ENCODE peak calls at places on chromosomes 7 and 10, in six cellular contexts. W is left ventricle myocardium inferior, R is heart right ventricle, F is A673, M is ascending aorta, O is neural progenitor cell. H is an unnamed sample. For H3K4me1 and H3K9me3, the result is how much of the 10 kb centered on the place peaks cover.

GRCh38 chr7:82051641-82052040 is 281.8 kb upstream of the HGF start:
- DNase-seq in W (no peak), R (no peak), F (peak), M (no peak), O (peak), H (no peak)

GRCh38 chr10:59580257-59580863 is 129.3 kb downstream of the SLC16A9 start:
- DNase-seq in W (no peak), R (no peak), F (peak), M (no peak), O (peak), H (no peak)

GRCh38 chr10:29533696-29534285 is 101.0 kb downstream of the SVIL start:
- DNase-seq in W (no peak), R (no peak), F (no peak), M (no peak), O (no peak), H (no peak)

GRCh38 chr10:126060232-126060935 is 164.0 kb downstream of the FANK1 start:
- DNase-seq in W (peak), R (no peak), F (peak), M (peak), O (no peak), H (no peak)

GRCh38 chr10:80288849-80289248 is 609 bp downstream of the MAT1A start:
- DNase-seq in W (no peak), R (no peak), F (no peak), M (no peak), O (no peak), H (no peak)

GRCh38 chr10:95327367-95327766 is 36.6 kb upstream of the PDLIM1 start:
- DNase-seq in W (peak), R (peak), F (peak), M (no peak), O (peak), H (no peak)

GRCh38 chr10:106528702-106529101 is 635.8 kb downstream of the SORCS1 start:
- DNase-seq in W (no peak), R (no peak), F (no peak), M (no peak), O (no peak), H (no peak)

GRCh38 chr10:71205468-71205867 is 6.9 kb upstream of the UNC5B start:
- DNase-seq in W (no peak), R (no peak), F (no peak), M (no peak), O (no peak), H (no peak)

GRCh38 chr7:17681965-17682364 is 258.3 kb downstream of the SNX13 start:
- DNase-seq in W (no peak), R (no peak), F (no peak), M (no peak), O (no peak), H (no peak)

GRCh38 chr10:17873946-17874345 is 64.8 kb downstream of the MRC1 start:
- DNase-seq in W (no peak), R (no peak), F (no peak), M (no peak), O (no peak), H (no peak)

DNA sequence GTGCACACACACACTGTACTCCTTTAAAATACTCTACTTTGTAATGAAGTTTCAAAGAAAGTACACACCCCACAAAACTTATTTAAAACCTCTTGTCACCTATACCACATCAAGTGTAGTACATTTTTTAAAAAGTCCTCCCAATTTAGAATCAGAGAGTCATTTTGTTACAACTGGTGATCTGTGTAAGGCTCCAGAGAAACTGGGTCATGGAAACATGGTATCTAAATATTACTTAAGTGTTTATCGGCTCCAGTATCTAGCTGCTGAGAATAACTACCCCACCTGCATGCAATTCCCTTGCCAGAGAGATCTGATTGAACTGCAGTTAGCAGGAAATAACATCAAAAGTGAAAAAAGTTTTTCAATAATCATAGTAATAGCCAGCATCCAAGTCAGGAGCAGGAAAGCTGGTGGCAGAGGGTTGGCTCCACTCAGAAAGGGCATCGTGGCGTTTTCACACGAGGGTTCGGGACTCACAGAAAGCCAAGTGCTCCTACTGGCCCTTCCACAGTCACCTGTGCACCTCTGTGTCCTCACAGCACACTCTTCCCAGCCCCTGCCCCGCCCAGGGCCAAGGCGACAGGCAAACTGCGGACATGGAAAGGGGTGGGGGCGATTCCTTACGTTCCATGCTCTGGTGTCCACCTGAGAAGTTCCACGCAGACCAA is 6.5 kb downstream of the RGS10 start:
- DNase-seq in W (no peak), R (no peak), F (no peak), M (no peak), O (no peak), H (no peak)
- H3K4me1 ChIP-seq in W (under half), R (under half), F (under half), M (under half), O (under half), H (under half)

DNA sequence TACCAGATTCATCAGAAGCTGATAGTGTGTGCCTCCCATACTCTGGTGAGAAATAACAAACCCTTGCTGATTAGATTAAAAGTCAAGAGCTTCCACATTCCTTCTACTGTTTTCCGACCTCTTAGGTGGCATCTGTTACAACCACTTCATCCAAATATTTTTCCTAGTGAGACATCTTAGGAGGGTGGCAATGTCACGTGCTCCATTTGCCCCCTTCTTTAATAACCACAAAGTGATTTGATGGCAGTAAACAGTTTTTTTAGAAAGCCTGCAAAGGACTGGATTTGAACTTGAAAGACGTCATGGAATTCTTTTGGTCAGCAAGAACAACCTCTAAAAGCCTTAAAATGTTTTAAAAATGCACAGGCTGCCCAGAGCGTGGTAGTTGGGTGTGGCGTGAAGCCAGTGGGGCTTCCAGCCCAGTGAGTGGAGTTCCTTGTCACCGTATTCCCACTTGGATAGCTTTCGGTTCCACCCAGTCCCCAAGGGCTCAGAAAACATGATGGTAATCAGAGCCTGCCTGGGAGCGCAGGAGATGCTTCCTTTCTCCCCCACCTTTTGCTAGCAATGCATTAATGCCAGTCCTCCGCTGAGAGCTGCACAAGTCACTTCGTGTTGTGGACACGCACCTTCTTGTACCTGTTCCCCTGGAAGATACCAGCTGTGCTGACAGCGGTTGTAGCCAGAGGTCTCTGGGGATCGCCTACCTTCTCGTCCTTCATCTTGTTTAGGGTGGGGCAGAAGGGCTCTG is 256.4 kb downstream of the KIAA1217 start:
- DNase-seq in W (no peak), R (no peak), F (no peak), M (no peak), O (no peak), H (no peak)
- H3K27ac ChIP-seq in W (peak), R (peak), F (peak), M (peak), O (no peak), H (no peak)

GRCh38 chr7:158120313-158120712 is 467.3 kb downstream of the PTPRN2 start:
- DNase-seq in W (no peak), R (no peak), F (no peak), M (no peak), O (no peak), H (no peak)

GRCh38 chr7:158123214-158123613 is 464.4 kb downstream of the PTPRN2 start:
- DNase-seq in W (no peak), R (no peak), F (no peak), M (no peak), O (no peak), H (no peak)

GRCh38 chr7:158123753-158124152 is 463.9 kb downstream of the PTPRN2 start:
- DNase-seq in W (no peak), R (no peak), F (no peak), M (no peak), O (no peak), H (no peak)

GRCh38 chr7:158121441-158122045 is 466.1 kb downstream of the PTPRN2 start:
- DNase-seq in W (no peak), R (no peak), F (no peak), M (no peak), O (no peak), H (no peak)

GRCh38 chr7:158120751-158121150 is 466.9 kb downstream of the PTPRN2 start:
- DNase-seq in W (peak), R (no peak), F (no peak), M (peak), O (no peak), H (no peak)
- H3K9me3 ChIP-seq in W (half or more), R (under half), F (under half), M (under half), O (under half), H (under half)

GRCh38 chr7:47149971-47150370 is 431.9 kb downstream of the TNS3 start:
- DNase-seq in W (no peak), R (no peak), F (no peak), M (no peak), O (no peak), H (no peak)
- H3K4me1 ChIP-seq in W (under half), R (under half), F (under half), M (under half), O (under half), H (under half)

DNA sequence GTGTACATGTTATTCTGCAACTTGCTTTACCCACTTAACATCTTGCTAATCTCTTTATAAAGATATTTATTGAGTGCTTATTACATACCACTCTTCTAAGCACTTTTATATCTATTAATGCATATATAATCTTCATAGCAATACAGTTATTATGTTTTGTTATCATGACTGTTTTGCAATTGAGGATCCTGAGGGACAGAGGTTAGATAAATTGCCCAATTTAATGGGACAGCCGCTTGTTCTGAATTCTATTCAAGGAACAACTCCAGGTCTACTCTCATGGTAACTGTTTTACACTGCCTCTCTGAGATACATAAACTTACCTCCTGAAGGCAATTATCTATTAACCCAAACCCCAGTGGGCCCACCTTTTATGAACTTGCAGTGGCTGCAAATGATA is 60.5 kb downstream of the PON1 start:
- DNase-seq in W (no peak), R (no peak), F (no peak), M (no peak), O (no peak), H (no peak)
- H3K27ac ChIP-seq in W (no peak), R (no peak), F (no peak), M (no peak), O (no peak), H (no peak)

DNA sequence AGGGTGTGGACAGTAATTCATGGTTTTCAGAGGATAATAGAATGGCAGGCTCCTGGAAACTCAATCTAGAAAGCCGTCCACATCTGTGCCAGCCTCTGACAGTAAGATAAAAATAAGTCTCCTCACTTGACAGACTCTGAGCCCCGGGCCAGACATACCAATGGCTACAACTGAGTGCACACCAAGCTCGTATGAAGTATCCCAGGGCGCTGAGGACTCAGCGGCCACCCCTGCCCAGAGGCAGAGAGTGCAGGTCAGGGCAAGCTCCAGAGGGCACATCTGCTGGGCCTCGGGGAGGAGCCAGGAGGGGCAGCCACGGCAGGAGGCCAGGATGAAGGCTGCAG is 262.8 kb upstream of the TCERG1L start:
- DNase-seq in W (no peak), R (no peak), F (no peak), M (no peak), O (no peak), H (no peak)
- H3K9me3 ChIP-seq in W (under half), R (under half), F (under half), M (under half), O (under half), H (under half)

GRCh38 chr7:4825081-4825480 is 36.7 kb downstream of the PAPOLB start:
- DNase-seq in W (no peak), R (no peak), F (no peak), M (no peak), O (no peak), H (no peak)
- H3K4me1 ChIP-seq in W (under half), R (under half), F (under half), M (under half), O (under half), H (under half)